ENCODE peak calls at places on chromosomes 5 and 9, in four cellular contexts. One of them, this sample, is unnamed. For H3K4me1, the result is how much of the 10 kb centered on the place peaks cover.

GRCh38 chr5:95630394-95630917 is 10.6 kb downstream of the GPR150 start:
- DNase-seq in pancreas: no peak
- DNase-seq in H1: no peak
- DNase-seq in Peyer's patch: no peak
- DNase-seq in this sample: no peak

GRCh38 chr9:20340161-20340861 is 282.0 kb downstream of the MLLT3 start:
- DNase-seq in pancreas: no peak
- DNase-seq in Peyer's patch: no peak
- DNase-seq in H1: no peak
- DNase-seq in this sample: no peak

GRCh38 chr5:141637266-141637692 is 482 bp downstream of the RELL2 start:
- DNase-seq in pancreas: no peak
- DNase-seq in Peyer's patch: no peak
- DNase-seq in H1: no peak
- DNase-seq in this sample: no peak

GRCh38 chr9:107283621-107284616 is 840 bp downstream of the RAD23B start:
- DNase-seq in pancreas: peak
- DNase-seq in Peyer's patch: peak
- DNase-seq in H1: peak
- DNase-seq in this sample: peak

GRCh38 chr9:71793386-71794105 is 25.2 kb upstream of the CEMIP2 start:
- DNase-seq in pancreas: no peak
- DNase-seq in H1: no peak
- DNase-seq in Peyer's patch: no peak
- DNase-seq in this sample: no peak

GRCh38 chr5:177472460-177473441 is 683 bp downstream of the DBN1 start:
- DNase-seq in H1: no peak
- DNase-seq in pancreas: no peak
- DNase-seq in Peyer's patch: no peak
- DNase-seq in this sample: no peak

GRCh38 chr5:124812771-124813358 is 66.4 kb upstream of the ZNF608 start:
- DNase-seq in pancreas: no peak
- DNase-seq in Peyer's patch: no peak
- DNase-seq in H1: no peak
- DNase-seq in this sample: no peak

GRCh38 chr9:117187498-117187897 is 227.4 kb downstream of the ASTN2 start:
- DNase-seq in pancreas: no peak
- DNase-seq in H1: no peak
- DNase-seq in Peyer's patch: no peak
- DNase-seq in this sample: no peak

GRCh38 chr5:166907314-166907713 is 1384.1 kb upstream of the WWC1 start:
- DNase-seq in Peyer's patch: no peak
- DNase-seq in pancreas: no peak
- DNase-seq in H1: no peak
- DNase-seq in this sample: no peak

GRCh38 chr9:112325127-112325526 is 8.3 kb downstream of the PTBP3 start:
- DNase-seq in Peyer's patch: no peak
- DNase-seq in H1: no peak
- DNase-seq in pancreas: no peak
- DNase-seq in this sample: no peak

GRCh38 chr5:179798771-179799643 is 5.2 kb downstream of the LTC4S start:
- DNase-seq in Peyer's patch: no peak
- DNase-seq in pancreas: no peak
- DNase-seq in H1: no peak
- DNase-seq in this sample: no peak

GRCh38 chr5:154031923-154032489 is 6.7 kb downstream of the FAM114A2 start:
- DNase-seq in pancreas: no peak
- DNase-seq in H1: no peak
- DNase-seq in Peyer's patch: no peak
- DNase-seq in this sample: no peak

GRCh38 chr9:107312651-107313050 is 29.6 kb downstream of the RAD23B start:
- DNase-seq in pancreas: no peak
- DNase-seq in Peyer's patch: no peak
- DNase-seq in H1: no peak
- DNase-seq in this sample: no peak

GRCh38 chr5:57066921-57067914 is 106.6 kb upstream of the GPBP1 start:
- DNase-seq in Peyer's patch: no peak
- DNase-seq in pancreas: no peak
- DNase-seq in H1: no peak
- DNase-seq in this sample: no peak

GRCh38 chr5:175254155-175254554 is 189.8 kb downstream of the DRD1 start:
- DNase-seq in Peyer's patch: no peak
- DNase-seq in pancreas: no peak
- DNase-seq in H1: no peak
- DNase-seq in this sample: peak

GRCh38 chr5:116938488-116938887 is 363.9 kb upstream of the SEMA6A start:
- DNase-seq in Peyer's patch: no peak
- DNase-seq in H1: peak
- DNase-seq in pancreas: no peak
- DNase-seq in this sample: no peak

GRCh38 chr9:8890695-8891094 is 1091.1 kb upstream of the DMAC1 start:
- DNase-seq in Peyer's patch: no peak
- DNase-seq in H1: no peak
- DNase-seq in pancreas: no peak
- DNase-seq in this sample: no peak

GRCh38 chr5:77316871-77317661 is 106.6 kb downstream of the PDE8B start:
- DNase-seq in Peyer's patch: no peak
- DNase-seq in pancreas: no peak
- DNase-seq in H1: no peak
- DNase-seq in this sample: peak

GRCh38 chr9:22415941-22416691 is 30.5 kb upstream of the DMRTA1 start:
- DNase-seq in H1: no peak
- DNase-seq in pancreas: no peak
- DNase-seq in Peyer's patch: no peak
- DNase-seq in this sample: no peak

GRCh38 chr5:140182803-140183367 is 7.9 kb downstream of the CYSTM1 start:
- DNase-seq in H1: no peak
- DNase-seq in Peyer's patch: no peak
- DNase-seq in pancreas: peak
- DNase-seq in this sample: no peak

GRCh38 chr5:143064207-143064606 is 294.0 kb downstream of the ARHGAP26 start:
- DNase-seq in Peyer's patch: no peak
- DNase-seq in H1: no peak
- DNase-seq in pancreas: no peak
- DNase-seq in this sample: no peak

GRCh38 chr5:54021413-54022155 is 288.8 kb downstream of the ARL15 start:
- DNase-seq in H1: no peak
- DNase-seq in pancreas: no peak
- DNase-seq in Peyer's patch: no peak
- DNase-seq in this sample: no peak

GRCh38 chr5:96348536-96348935 is 84.5 kb downstream of the PCSK1 start:
- DNase-seq in Peyer's patch: no peak
- DNase-seq in pancreas: no peak
- DNase-seq in H1: no peak
- DNase-seq in this sample: no peak

GRCh38 chr9:88007291-88007650 is 32.9 kb upstream of the CDK20 start:
- DNase-seq in Peyer's patch: no peak
- DNase-seq in H1: no peak
- DNase-seq in pancreas: no peak
- DNase-seq in this sample: no peak

GRCh38 chr5:172458956-172459355 is 4.6 kb upstream of the SH3PXD2B start:
- DNase-seq in pancreas: no peak
- DNase-seq in Peyer's patch: no peak
- DNase-seq in H1: no peak
- DNase-seq in this sample: no peak

GRCh38 chr9:4665357-4665756 is 923 bp downstream of the SPATA6L start:
- DNase-seq in pancreas: no peak
- DNase-seq in Peyer's patch: no peak
- DNase-seq in H1: no peak
- DNase-seq in this sample: no peak

GRCh38 chr5:77743181-77743580 is 33.0 kb downstream of the TBCA start:
- DNase-seq in H1: no peak
- DNase-seq in Peyer's patch: no peak
- DNase-seq in pancreas: no peak
- DNase-seq in this sample: no peak

GRCh38 chr9:5043381-5043780 is 58.3 kb downstream of the JAK2 start:
- DNase-seq in Peyer's patch: no peak
- DNase-seq in H1: no peak
- DNase-seq in pancreas: no peak
- DNase-seq in this sample: no peak

GRCh38 chr5:158154226-158155005 is 295.5 kb upstream of the CLINT1 start:
- DNase-seq in pancreas: peak
- DNase-seq in Peyer's patch: no peak
- DNase-seq in H1: no peak
- DNase-seq in this sample: peak

GRCh38 chr5:168833383-168833782 is 254.2 kb upstream of the PANK3 start:
- DNase-seq in pancreas: no peak
- DNase-seq in Peyer's patch: no peak
- DNase-seq in H1: no peak
- DNase-seq in this sample: no peak

GRCh38 chr5:168833936-168834335 is 254.8 kb upstream of the PANK3 start:
- DNase-seq in Peyer's patch: no peak
- DNase-seq in pancreas: no peak
- DNase-seq in H1: peak
- DNase-seq in this sample: no peak

GRCh38 chr5:168836603-168837245 is 257.6 kb upstream of the PANK3 start:
- DNase-seq in Peyer's patch: no peak
- DNase-seq in pancreas: no peak
- DNase-seq in H1: no peak
- DNase-seq in this sample: no peak

GRCh38 chr5:168842571-168843205 is 263.5 kb upstream of the PANK3 start:
- DNase-seq in pancreas: no peak
- DNase-seq in H1: no peak
- DNase-seq in Peyer's patch: no peak
- DNase-seq in this sample: no peak

GRCh38 chr5:168837852-168838251 is 258.7 kb upstream of the PANK3 start:
- DNase-seq in H1: no peak
- DNase-seq in Peyer's patch: no peak
- DNase-seq in pancreas: no peak
- DNase-seq in this sample: no peak
- H3K4me1 ChIP-seq in H1: under half
- H3K4me1 ChIP-seq in Peyer's patch: under half
- H3K4me1 ChIP-seq in pancreas: under half
- H3K4me1 ChIP-seq in this sample: under half

GRCh38 chr9:109433476-109433875 is 64.6 kb downstream of the PTPN3 start:
- DNase-seq in H1: no peak
- DNase-seq in Peyer's patch: no peak
- DNase-seq in pancreas: no peak
- DNase-seq in this sample: no peak

GRCh38 chr9:109440117-109440515 is 58.0 kb downstream of the PTPN3 start:
- DNase-seq in Peyer's patch: no peak
- DNase-seq in H1: no peak
- DNase-seq in pancreas: peak
- DNase-seq in this sample: peak

GRCh38 chr9:109439378-109440116 is 58.6 kb downstream of the PTPN3 start:
- DNase-seq in Peyer's patch: no peak
- DNase-seq in H1: no peak
- DNase-seq in pancreas: no peak
- DNase-seq in this sample: no peak

GRCh38 chr9:109437286-109437685 is 60.8 kb downstream of the PTPN3 start:
- DNase-seq in Peyer's patch: no peak
- DNase-seq in H1: no peak
- DNase-seq in pancreas: no peak
- DNase-seq in this sample: no peak

GRCh38 chr9:109436071-109436470 is 62.0 kb downstream of the PTPN3 start:
- DNase-seq in H1: no peak
- DNase-seq in pancreas: no peak
- DNase-seq in Peyer's patch: no peak
- DNase-seq in this sample: no peak
- TF ChIP-seq CTCF in H1: no peak
- TF ChIP-seq CTCF in pancreas: no peak
- TF ChIP-seq CTCF in Peyer's patch: no peak
- TF ChIP-seq CTCF in this sample: no peak

DNA sequence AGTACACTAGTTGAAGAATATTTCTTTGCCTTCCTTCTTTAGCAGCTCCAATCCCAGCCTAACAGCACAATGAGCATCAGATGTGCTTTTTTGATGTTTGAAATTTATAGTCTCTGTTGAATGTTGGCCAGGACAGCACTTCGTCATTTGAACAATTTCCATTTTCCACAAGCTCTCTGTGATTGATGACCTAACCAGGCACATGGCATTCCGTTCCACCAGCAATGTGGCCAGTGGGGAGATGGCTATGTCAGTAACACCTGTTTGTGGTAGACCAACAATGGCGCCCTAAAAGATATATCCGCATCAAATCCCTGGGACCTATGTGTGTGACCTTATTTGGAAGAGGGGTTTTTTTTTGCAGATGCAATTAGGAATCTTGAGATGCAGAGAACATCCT is 66.8 kb downstream of the PALM2AKAP2 start:
- DNase-seq in Peyer's patch: no peak
- DNase-seq in H1: no peak
- DNase-seq in pancreas: no peak
- DNase-seq in this sample: no peak
- H3K27ac ChIP-seq in Peyer's patch: no peak
- H3K27ac ChIP-seq in H1: no peak
- H3K27ac ChIP-seq in pancreas: no peak
- H3K27ac ChIP-seq in this sample: no peak

DNA sequence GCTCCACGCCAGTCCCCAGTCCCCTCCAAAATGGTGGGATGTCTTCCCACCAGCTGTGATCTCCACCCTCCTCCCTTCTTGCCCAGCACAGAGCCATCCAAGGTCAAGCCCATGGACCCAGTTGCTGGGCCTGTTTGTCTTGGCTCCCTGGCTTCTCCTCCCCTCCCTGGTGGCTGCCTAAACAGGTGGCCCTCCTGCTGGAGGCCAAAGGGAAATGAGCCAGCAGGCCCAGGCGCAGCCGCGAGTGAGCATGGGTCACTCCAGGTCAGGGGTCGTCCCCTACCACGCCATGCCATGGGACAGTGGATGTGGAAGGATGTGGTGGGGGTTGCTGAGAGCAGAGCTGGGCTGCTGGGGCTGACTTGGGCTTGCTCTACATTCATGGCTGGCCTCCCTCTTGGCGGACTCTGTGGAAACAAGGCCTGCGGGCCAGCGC is 33.6 kb downstream of the COL15A1 start:
- DNase-seq in H1: no peak
- DNase-seq in pancreas: peak
- DNase-seq in Peyer's patch: no peak
- DNase-seq in this sample: no peak
- H3K4me1 ChIP-seq in H1: under half
- H3K4me1 ChIP-seq in pancreas: under half
- H3K4me1 ChIP-seq in Peyer's patch: under half
- H3K4me1 ChIP-seq in this sample: under half

GRCh38 chr9:86043999-86044398 is 55.4 kb downstream of the GOLM1 start:
- DNase-seq in pancreas: no peak
- DNase-seq in Peyer's patch: no peak
- DNase-seq in H1: no peak
- DNase-seq in this sample: no peak
- TF ChIP-seq CTCF in pancreas: no peak
- TF ChIP-seq CTCF in Peyer's patch: no peak
- TF ChIP-seq CTCF in H1: peak
- TF ChIP-seq CTCF in this sample: no peak

This sample was measured in adrenal gland.